ENCODE peak calls at places on chromosomes 1 and 21, in nine cellular contexts. Q is heart left ventricle, B is suprapubic skin, M is endothelial cell of umbilical vein, R is spleen, W is stomach, F is IMR-90, I is tibial nerve, V is H1. A is an unnamed sample.
A peak's percentile ranks its signal among the peaks of the same experiment; 100 is the strongest.

GRCh38 chr1:213154056-213154677 is 103.1 kb downstream of the RPS6KC1 start:
- DNase-seq in Q (no peak), B (no peak), M (no peak), R (peak; percentile 58), W (peak; percentile 56), F (no peak), I (no peak), V (no peak), A (no peak)

GRCh38 chr1:114032271-114033218 is 53.3 kb downstream of the OLFML3 start:
- DNase-seq in Q (no peak), B (no peak), M (no peak), R (no peak), W (no peak), F (peak; percentile 87), I (no peak), V (no peak), A (no peak)

GRCh38 chr1:28955930-28956552 is 41.7 kb downstream of the EPB41 start:
- DNase-seq in Q (no peak), B (no peak), M (no peak), R (no peak), W (no peak), F (peak; percentile 47), I (no peak), V (no peak), A (no peak)

GRCh38 chr1:77395051-77395450 is 113.2 kb downstream of the AK5 start:
- DNase-seq in Q (no peak), B (no peak), M (no peak), R (no peak), W (no peak), F (no peak), I (no peak), V (no peak), A (no peak)

GRCh38 chr1:154154534-154155181 is at the start of gene NUP210L:
- DNase-seq in Q (peak; percentile 68), B (no peak), M (no peak), R (peak; percentile 74), W (no peak), F (peak; percentile 89), I (peak; percentile 44), V (peak; percentile 23), A (no peak)

GRCh38 chr1:42940851-42941639 is 17.6 kb downstream of the SLC2A1 start:
- DNase-seq in Q (no peak), B (no peak), M (peak; percentile 96), R (peak; percentile 69), W (no peak), F (peak; percentile 99), I (no peak), V (no peak), A (no peak)

GRCh38 chr1:167433884-167434283 is 84.4 kb downstream of the CD247 start:
- DNase-seq in Q (no peak), B (no peak), M (no peak), R (no peak), W (no peak), F (no peak), I (no peak), V (no peak), A (no peak)

GRCh38 chr1:210674151-210674550 is 345.4 kb downstream of the HHAT start:
- DNase-seq in Q (no peak), B (no peak), M (no peak), R (no peak), W (no peak), F (no peak), I (no peak), V (no peak), A (no peak)

GRCh38 chr1:31790140-31790539 is 25.7 kb downstream of the SPOCD1 start:
- DNase-seq in Q (no peak), B (no peak), M (no peak), R (peak; percentile 63), W (no peak), F (no peak), I (no peak), V (no peak), A (no peak)

GRCh38 chr1:214310010-214310409 is 29.1 kb downstream of the SMYD2 start:
- DNase-seq in Q (no peak), B (no peak), M (no peak), R (no peak), W (no peak), F (peak; percentile 53), I (no peak), V (no peak), A (no peak)

GRCh38 chr21:44441041-44441400 is 14.3 kb upstream of the LRRC3 start:
- DNase-seq in Q (no peak), B (no peak), M (no peak), R (peak; percentile 41), W (no peak), F (no peak), I (no peak), V (no peak), A (no peak)

GRCh38 chr1:32967863-32968571 is 3.4 kb upstream of the RNF19B start:
- DNase-seq in Q (no peak), B (no peak), M (no peak), R (no peak), W (no peak), F (peak; percentile 77), I (no peak), V (no peak), A (no peak)

GRCh38 chr1:202281316-202282016 is 60.3 kb downstream of the UBE2T start:
- DNase-seq in Q (no peak), B (peak; percentile 63), M (peak; percentile 63), R (peak; percentile 56), W (no peak), F (peak; percentile 81), I (no peak), V (no peak), A (no peak)

GRCh38 chr21:45950740-45951515 is 30.6 kb upstream of the COL6A1 start:
- DNase-seq in Q (no peak), B (no peak), M (peak; percentile 12), R (no peak), W (peak; percentile 50), F (peak; percentile 48), I (no peak), V (no peak), A (no peak)

GRCh38 chr1:226217273-226217672 is 6.2 kb upstream of the MIXL1 start:
- DNase-seq in Q (no peak), B (no peak), M (no peak), R (no peak), W (no peak), F (peak; percentile 73), I (no peak), V (no peak), A (no peak)

DNA sequence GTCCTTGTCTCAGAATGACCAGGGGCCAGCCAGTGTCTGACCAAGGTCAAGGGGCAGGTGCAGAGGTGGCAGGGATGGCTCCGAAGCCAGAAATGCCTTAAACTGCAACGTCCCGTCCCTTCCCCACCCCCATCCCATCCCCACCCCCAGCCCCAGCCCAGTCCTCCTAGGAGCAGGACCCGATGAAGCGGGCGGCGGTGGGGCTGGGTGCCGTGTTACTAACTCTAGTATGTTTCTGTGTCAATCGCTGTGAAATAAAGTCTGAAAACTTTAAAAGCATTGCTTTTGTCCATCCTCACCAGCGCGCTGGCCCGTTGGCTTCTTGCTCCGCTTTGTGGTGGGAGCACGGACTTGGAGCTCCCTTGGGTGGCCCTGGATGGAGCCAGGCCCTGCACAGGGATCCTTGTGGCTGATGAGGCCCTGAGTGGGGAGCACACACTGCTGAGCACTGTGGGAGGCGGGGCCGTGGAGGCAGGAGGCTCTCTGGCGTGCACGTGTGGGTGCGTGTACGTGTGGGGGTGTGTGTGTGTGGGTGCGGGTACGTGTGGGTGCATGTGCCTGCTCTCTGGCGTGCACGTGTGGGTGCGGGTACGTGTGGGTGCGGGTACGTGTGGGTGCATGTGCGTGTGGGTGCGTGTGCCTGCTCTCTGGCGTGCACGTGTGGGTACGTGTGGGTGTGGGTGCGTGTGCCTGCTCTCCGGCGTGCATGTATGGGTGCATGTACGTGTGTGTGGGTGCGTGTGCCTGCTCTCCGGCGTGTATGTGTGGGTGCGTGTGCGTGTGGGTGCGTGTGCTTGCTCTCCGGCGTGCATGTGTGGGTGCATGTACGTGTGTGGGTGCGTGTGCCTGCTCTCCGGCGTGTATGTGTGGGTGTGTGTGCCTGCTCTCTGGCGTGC is 18.0 kb downstream of the RNF223 start:
- DNase-seq in Q (no peak), B (no peak), M (no peak), R (no peak), W (no peak), F (no peak), I (no peak), V (no peak), A (no peak)
- TF ChIP-seq POLR2A in Q (no peak), B (no peak), M (no peak), R (no peak), W (no peak), F (no peak), I (no peak), V (no peak), A (no peak)

DNA sequence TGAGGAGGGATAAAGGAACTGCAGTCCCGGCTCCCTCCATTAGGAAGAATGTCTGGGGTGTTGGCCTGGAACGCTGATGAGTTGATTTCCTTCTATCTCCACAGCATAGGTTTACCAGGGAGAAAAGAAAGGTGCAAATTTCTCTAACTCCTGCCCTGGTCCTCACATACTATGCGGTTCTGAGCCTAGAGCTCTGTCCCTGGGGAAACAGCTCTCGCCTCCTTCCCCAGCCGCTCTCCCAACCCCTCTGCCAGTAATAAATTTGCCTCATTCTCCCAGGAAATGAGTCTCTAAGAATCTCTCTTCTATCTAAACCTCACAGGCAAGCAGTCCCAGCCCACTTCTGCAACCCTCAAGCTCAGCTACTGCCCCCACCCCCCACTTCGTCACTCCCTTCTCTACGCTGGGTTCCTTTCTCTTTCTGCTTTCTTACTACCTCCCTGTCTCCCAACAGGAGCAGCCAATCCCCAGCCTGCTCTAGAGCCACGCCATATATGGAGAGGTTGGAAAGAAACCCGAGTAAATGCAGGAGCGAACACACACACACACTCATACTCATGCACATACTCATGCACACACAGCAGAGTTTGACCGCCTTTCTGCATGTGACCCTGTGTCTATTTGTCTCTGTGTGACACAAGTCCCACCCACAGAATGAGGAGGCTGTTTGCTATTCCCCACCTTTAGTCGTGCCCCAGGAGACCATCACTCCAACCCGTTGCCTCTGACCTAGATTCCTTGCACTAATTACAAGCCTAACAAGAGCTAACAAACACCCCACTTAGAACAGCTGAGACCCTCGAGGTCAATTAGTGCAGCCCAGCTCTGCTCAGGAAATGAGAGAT is 13.4 kb downstream of the PLEKHO1 start:
- DNase-seq in Q (peak; percentile 83), B (peak; percentile 84), M (peak; percentile 93), R (peak; percentile 85), W (peak; percentile 81), F (peak; percentile 100), I (peak; percentile 75), V (peak; percentile 90), A (peak; percentile 97)
- TF ChIP-seq CTCF in Q (no peak), B (no peak), M (no peak), R (no peak), W (no peak), F (peak; percentile 13), I (no peak), V (no peak), A (no peak)

GRCh38 chr1:92482404-92482664 is 4.4 kb downstream of the GFI1 start:
- DNase-seq in Q (no peak), B (no peak), M (peak; percentile 37), R (peak; percentile 82), W (no peak), F (no peak), I (no peak), V (no peak), A (no peak)
- H3K27me3 ChIP-seq in Q (peaks cover 64% of the 10 kb centered on the region), B (peaks cover 90% of the 10 kb centered on the region), M (peaks cover 71% of the 10 kb centered on the region), R (peaks cover 79% of the 10 kb centered on the region), W (peaks cover 93% of the 10 kb centered on the region), F (peaks cover 96% of the 10 kb centered on the region), I (peaks cover 5% of the 10 kb centered on the region), V (peaks cover 83% of the 10 kb centered on the region), A (peaks cover 38% of the 10 kb centered on the region)

DNA sequence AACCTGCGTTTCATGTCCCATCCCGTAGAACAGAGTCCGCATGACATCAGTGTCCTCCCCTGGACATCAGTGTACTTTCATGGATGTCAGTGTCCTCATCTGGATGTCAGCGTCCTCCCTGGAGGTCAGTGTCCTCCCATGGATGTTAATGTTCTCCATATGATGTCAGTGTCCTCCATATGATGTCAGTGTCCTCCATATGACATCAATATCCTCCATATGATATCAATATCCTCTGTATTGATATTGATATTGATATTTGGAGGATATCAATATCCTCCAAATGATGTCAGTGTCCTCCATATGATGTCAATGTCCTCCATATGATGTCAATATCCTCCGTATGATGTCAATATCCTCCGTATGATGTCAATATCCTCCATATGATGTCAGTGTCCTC is 284.9 kb downstream of the AJAP1 start:
- DNase-seq in Q (no peak), B (no peak), M (peak; percentile 6), R (no peak), W (no peak), F (peak; percentile 5), I (no peak), V (no peak), A (no peak)
- TF ChIP-seq POLR2A in Q (no peak), B (no peak), M (no peak), R (no peak), W (no peak), F (no peak), I (no peak), V (no peak), A (no peak)